ENCODE peak calls at places on chromosome 12, in seven cellular contexts. U is stimulated activated CD4-positive, alpha-beta T cell treated with anti-CD3 and anti-CD28 coated beads, Interleukin-15, amount 100 ng/mL, for 1 hour; K is NCI-H526 treated with DMSO at 0.1 percent for 48 hours; Q is foreskin keratinocyte; N is IMR-90; A is endothelial cell; I is SK-N-DZ. B is an unnamed sample.

GRCh38 chr12:64473176-64473575 is 21.3 kb downstream of the TBK1 start:
- DNase-seq in I (no peak), Q (no peak), U (no peak), A (no peak), N (no peak), K (no peak), B (no peak)

GRCh38 chr12:4107436-4107878 is 166.1 kb upstream of the CCND2 start:
- DNase-seq in Q (peak), I (no peak), A (peak), N (peak), K (no peak), U (peak), B (peak)

GRCh38 chr12:12357697-12358476 is 1.0 kb downstream of the BORCS5 start:
- DNase-seq in N (peak), U (no peak), I (no peak), Q (no peak), A (no peak), K (no peak), B (no peak)

GRCh38 chr12:85466906-85467305 is 186.9 kb downstream of the ALX1 start:
- DNase-seq in I (no peak), U (no peak), A (no peak), K (no peak), Q (no peak), N (peak), B (no peak)

GRCh38 chr12:92503977-92504966 is 198.5 kb upstream of the PLEKHG7 start:
- DNase-seq in Q (no peak), I (no peak), U (no peak), N (no peak), A (no peak), K (no peak), B (no peak)

GRCh38 chr12:1502856-1503255 is 91.5 kb downstream of the FBXL14 start:
- DNase-seq in N (no peak), I (no peak), U (no peak), K (no peak), Q (no peak), A (no peak), B (no peak)

GRCh38 chr12:111776836-111777344 is 10.2 kb downstream of the ALDH2 start:
- DNase-seq in N (peak), K (no peak), A (no peak), Q (no peak), I (no peak), U (no peak), B (no peak)

GRCh38 chr12:66921151-66921550 is 242.3 kb upstream of the GRIP1 start:
- DNase-seq in A (no peak), I (no peak), N (no peak), Q (no peak), U (no peak), K (no peak), B (no peak)

GRCh38 chr12:7555752-7556151 is 52.2 kb upstream of the CD163 start:
- DNase-seq in I (no peak), U (no peak), N (peak), A (no peak), K (no peak), Q (peak), B (peak)

GRCh38 chr12:34400423-34400881 is 378.2 kb downstream of the ALG10 start:
- DNase-seq in Q (no peak), I (no peak), N (no peak), U (no peak), K (no peak), A (no peak), B (no peak)

GRCh38 chr12:129393357-129393937 is 510.4 kb downstream of the TMEM132D start:
- DNase-seq in Q (no peak), U (no peak), K (no peak), N (no peak), I (no peak), A (no peak), B (no peak)

GRCh38 chr12:66965613-66966012 is 286.7 kb upstream of the GRIP1 start:
- DNase-seq in Q (no peak), N (no peak), U (no peak), I (no peak), A (no peak), K (no peak), B (no peak)